ENCODE peak calls at places on chromosomes 4 and X, in five cellular contexts. One of them, this sample, is unnamed.

GRCh38 chr4:36385951-36386561 is 104.6 kb downstream of the DTHD1 start:
- DNase-seq in SK-N-SH: no peak
- DNase-seq in psoas muscle: no peak
- DNase-seq in thoracic aorta: no peak
- DNase-seq in body of pancreas: no peak
- DNase-seq in this sample: no peak

GRCh38 chrX:102345916-102346315 is 93.9 kb downstream of the NXF2B start:
- DNase-seq in thoracic aorta: peak; percentile 10
- DNase-seq in body of pancreas: peak; percentile 83
- DNase-seq in SK-N-SH: peak; percentile 61
- DNase-seq in psoas muscle: peak; percentile 57
- DNase-seq in this sample: peak; percentile 55

GRCh38 chr4:83356899-83357661 is 22.4 kb upstream of the HPSE start:
- DNase-seq in body of pancreas: no peak
- DNase-seq in thoracic aorta: no peak
- DNase-seq in psoas muscle: no peak
- DNase-seq in SK-N-SH: no peak
- DNase-seq in this sample: peak; percentile 97

GRCh38 chr4:1183985-1184773 is 11.8 kb upstream of the SPON2 start:
- DNase-seq in body of pancreas: no peak
- DNase-seq in psoas muscle: no peak
- DNase-seq in SK-N-SH: no peak
- DNase-seq in thoracic aorta: no peak
- DNase-seq in this sample: peak; percentile 54

GRCh38 chrX:43940811-43941210 is 32.4 kb downstream of the NDP start:
- DNase-seq in body of pancreas: no peak
- DNase-seq in psoas muscle: no peak
- DNase-seq in thoracic aorta: no peak
- DNase-seq in SK-N-SH: no peak
- DNase-seq in this sample: peak; percentile 65

GRCh38 chr4:81466841-81467671 is 4.7 kb downstream of the RASGEF1B start:
- DNase-seq in thoracic aorta: no peak
- DNase-seq in SK-N-SH: peak; percentile 36
- DNase-seq in psoas muscle: no peak
- DNase-seq in body of pancreas: peak; percentile 80
- DNase-seq in this sample: peak; percentile 79

GRCh38 chrX:31590581-31591113 is 518.8 kb upstream of the FTHL17 start:
- DNase-seq in SK-N-SH: no peak
- DNase-seq in thoracic aorta: no peak
- DNase-seq in body of pancreas: no peak
- DNase-seq in psoas muscle: no peak
- DNase-seq in this sample: peak; percentile 38

GRCh38 chr4:173181769-173182374 is 13.3 kb downstream of the GALNT7 start:
- DNase-seq in body of pancreas: no peak
- DNase-seq in thoracic aorta: no peak
- DNase-seq in psoas muscle: no peak
- DNase-seq in SK-N-SH: no peak
- DNase-seq in this sample: peak; percentile 68

GRCh38 chr4:37446016-37446415 is 201.5 kb downstream of the NWD2 start:
- DNase-seq in SK-N-SH: no peak
- DNase-seq in psoas muscle: no peak
- DNase-seq in thoracic aorta: no peak
- DNase-seq in body of pancreas: no peak
- DNase-seq in this sample: no peak

GRCh38 chrX:68599256-68600152 is 48.0 kb upstream of the STARD8 start:
- DNase-seq in SK-N-SH: peak; percentile 15
- DNase-seq in thoracic aorta: no peak
- DNase-seq in body of pancreas: peak; percentile 11
- DNase-seq in psoas muscle: no peak
- DNase-seq in this sample: peak; percentile 21

GRCh38 chr4:73608677-73609594 is 11.3 kb downstream of the RASSF6 start:
- DNase-seq in psoas muscle: no peak
- DNase-seq in body of pancreas: peak; percentile 35
- DNase-seq in thoracic aorta: no peak
- DNase-seq in SK-N-SH: no peak
- DNase-seq in this sample: peak; percentile 55

GRCh38 chrX:41452972-41453371 is 5.8 kb downstream of the NYX start:
- DNase-seq in thoracic aorta: no peak
- DNase-seq in SK-N-SH: no peak
- DNase-seq in body of pancreas: no peak
- DNase-seq in psoas muscle: no peak
- DNase-seq in this sample: peak; percentile 70

GRCh38 chrX:30141966-30142365 is 73.4 kb upstream of the MAGEB2 start:
- DNase-seq in body of pancreas: peak; percentile 10
- DNase-seq in SK-N-SH: peak; percentile 37
- DNase-seq in thoracic aorta: no peak
- DNase-seq in psoas muscle: no peak
- DNase-seq in this sample: peak; percentile 28

GRCh38 chr4:16785800-16786527 is 112.5 kb downstream of the LDB2 start:
- DNase-seq in body of pancreas: no peak
- DNase-seq in thoracic aorta: no peak
- DNase-seq in SK-N-SH: no peak
- DNase-seq in psoas muscle: no peak
- DNase-seq in this sample: no peak

GRCh38 chr4:33649015-33649414 is 2595.3 kb downstream of the ARAP2 start:
- DNase-seq in thoracic aorta: no peak
- DNase-seq in SK-N-SH: no peak
- DNase-seq in body of pancreas: no peak
- DNase-seq in psoas muscle: no peak
- DNase-seq in this sample: peak; percentile 57

GRCh38 chr4:85107553-85107952 is 141.1 kb upstream of the WDFY3 start:
- DNase-seq in body of pancreas: no peak
- DNase-seq in SK-N-SH: no peak
- DNase-seq in thoracic aorta: no peak
- DNase-seq in psoas muscle: no peak
- DNase-seq in this sample: no peak

GRCh38 chrX:150143721-150144440 is 205.6 kb upstream of the EOLA2 start:
- DNase-seq in psoas muscle: no peak
- DNase-seq in thoracic aorta: no peak
- DNase-seq in SK-N-SH: no peak
- DNase-seq in body of pancreas: no peak
- DNase-seq in this sample: no peak

GRCh38 chr4:19982556-19982955 is 269.1 kb upstream of the SLIT2 start:
- DNase-seq in thoracic aorta: no peak
- DNase-seq in SK-N-SH: no peak
- DNase-seq in psoas muscle: no peak
- DNase-seq in body of pancreas: no peak
- DNase-seq in this sample: peak; percentile 72

GRCh38 chrX:10190367-10190766 is 33.6 kb downstream of the CLCN4 start:
- DNase-seq in body of pancreas: peak; percentile 55
- DNase-seq in thoracic aorta: no peak
- DNase-seq in psoas muscle: no peak
- DNase-seq in SK-N-SH: peak; percentile 59
- DNase-seq in this sample: peak; percentile 88

GRCh38 chr4:67020079-67020807 is 525.1 kb downstream of the CENPC start:
- DNase-seq in body of pancreas: no peak
- DNase-seq in thoracic aorta: no peak
- DNase-seq in SK-N-SH: no peak
- DNase-seq in psoas muscle: no peak
- DNase-seq in this sample: peak; percentile 52

GRCh38 chrX:105894721-105895120 is 72.4 kb downstream of the NRK start:
- DNase-seq in SK-N-SH: no peak
- DNase-seq in thoracic aorta: no peak
- DNase-seq in body of pancreas: no peak
- DNase-seq in psoas muscle: no peak
- DNase-seq in this sample: no peak

GRCh38 chr4:67934628-67935027 is 28.7 kb downstream of the TMPRSS11A start:
- DNase-seq in SK-N-SH: no peak
- DNase-seq in body of pancreas: no peak
- DNase-seq in psoas muscle: no peak
- DNase-seq in thoracic aorta: no peak
- DNase-seq in this sample: no peak

GRCh38 chrX:154732421-154733071 is 18.3 kb downstream of the GAB3 start:
- DNase-seq in psoas muscle: no peak
- DNase-seq in thoracic aorta: no peak
- DNase-seq in body of pancreas: no peak
- DNase-seq in SK-N-SH: no peak
- DNase-seq in this sample: no peak

GRCh38 chr4:102599887-102600286 is 98.7 kb downstream of the NFKB1 start:
- DNase-seq in body of pancreas: no peak
- DNase-seq in psoas muscle: no peak
- DNase-seq in thoracic aorta: no peak
- DNase-seq in SK-N-SH: no peak
- DNase-seq in this sample: no peak

GRCh38 chr4:102599455-102599854 is 98.3 kb downstream of the NFKB1 start:
- DNase-seq in SK-N-SH: no peak
- DNase-seq in body of pancreas: no peak
- DNase-seq in thoracic aorta: no peak
- DNase-seq in psoas muscle: no peak
- DNase-seq in this sample: no peak

GRCh38 chr4:102598759-102599379 is 97.7 kb downstream of the NFKB1 start:
- DNase-seq in body of pancreas: no peak
- DNase-seq in SK-N-SH: no peak
- DNase-seq in thoracic aorta: no peak
- DNase-seq in psoas muscle: no peak
- DNase-seq in this sample: no peak

GRCh38 chr4:102600689-102601088 is 99.5 kb downstream of the NFKB1 start:
- DNase-seq in SK-N-SH: no peak
- DNase-seq in thoracic aorta: no peak
- DNase-seq in body of pancreas: no peak
- DNase-seq in psoas muscle: no peak
- DNase-seq in this sample: no peak

GRCh38 chr4:102598102-102598758 is 97.1 kb downstream of the NFKB1 start:
- DNase-seq in psoas muscle: no peak
- DNase-seq in SK-N-SH: no peak
- DNase-seq in body of pancreas: no peak
- DNase-seq in thoracic aorta: no peak
- DNase-seq in this sample: peak; percentile 24
- H3K4me3 ChIP-seq in psoas muscle: no peak overlapping the region
- H3K4me3 ChIP-seq in SK-N-SH: no peak overlapping the region
- H3K4me3 ChIP-seq in body of pancreas: no peak overlapping the region
- H3K4me3 ChIP-seq in thoracic aorta: no peak overlapping the region
- H3K4me3 ChIP-seq in this sample: no peak overlapping the region

GRCh38 chr4:94743838-94744237 is 13.9 kb upstream of the BMPR1B start:
- DNase-seq in psoas muscle: no peak
- DNase-seq in SK-N-SH: no peak
- DNase-seq in thoracic aorta: no peak
- DNase-seq in body of pancreas: no peak
- DNase-seq in this sample: no peak

GRCh38 chr4:94744830-94745229 is 12.9 kb upstream of the BMPR1B start:
- DNase-seq in thoracic aorta: no peak
- DNase-seq in SK-N-SH: no peak
- DNase-seq in body of pancreas: no peak
- DNase-seq in psoas muscle: no peak
- DNase-seq in this sample: no peak

GRCh38 chr4:94741304-94741703 is 16.5 kb upstream of the BMPR1B start:
- DNase-seq in thoracic aorta: no peak
- DNase-seq in body of pancreas: no peak
- DNase-seq in psoas muscle: no peak
- DNase-seq in SK-N-SH: no peak
- DNase-seq in this sample: peak; percentile 16

DNA sequence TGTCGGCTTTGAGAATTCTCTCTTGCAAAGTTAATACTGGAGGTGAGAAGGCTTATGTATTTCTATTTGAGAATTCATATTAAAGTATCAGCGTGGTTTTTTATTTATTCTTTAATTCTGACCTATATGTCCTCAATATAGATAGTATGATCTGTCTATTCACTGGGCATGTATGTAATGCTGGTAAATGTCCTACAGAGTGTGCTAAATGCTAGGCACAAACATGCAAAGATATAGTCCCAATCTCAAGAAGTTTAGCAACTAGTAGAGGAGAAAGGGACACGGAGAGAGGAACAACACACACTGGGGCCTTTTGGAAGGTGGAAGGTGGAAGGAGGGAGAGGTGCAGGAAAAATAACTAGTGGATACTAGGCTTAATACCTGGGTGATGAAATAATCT is 11.0 kb upstream of the BMPR1B start:
- DNase-seq in SK-N-SH: no peak
- DNase-seq in thoracic aorta: no peak
- DNase-seq in body of pancreas: no peak
- DNase-seq in psoas muscle: no peak
- DNase-seq in this sample: no peak
- TF ChIP-seq CTCF in SK-N-SH: peak; percentile 10
- TF ChIP-seq CTCF in thoracic aorta: no peak
- TF ChIP-seq CTCF in body of pancreas: no peak
- TF ChIP-seq CTCF in psoas muscle: peak; percentile 18
- TF ChIP-seq CTCF in this sample: peak; percentile 9

GRCh38 chr4:188282620-188283232 is 143.5 kb downstream of the TRIML1 start:
- DNase-seq in psoas muscle: no peak
- DNase-seq in body of pancreas: peak; percentile 15
- DNase-seq in thoracic aorta: no peak
- DNase-seq in SK-N-SH: no peak
- DNase-seq in this sample: no peak
- H3K4me3 ChIP-seq in psoas muscle: no peak overlapping the region
- H3K4me3 ChIP-seq in body of pancreas: no peak overlapping the region
- H3K4me3 ChIP-seq in thoracic aorta: peak overlapping the region; percentile 43
- H3K4me3 ChIP-seq in SK-N-SH: no peak overlapping the region
- H3K4me3 ChIP-seq in this sample: no peak overlapping the region

GRCh38 chrX:134733595-134733994 is 75.3 kb upstream of the PLAC1 start:
- DNase-seq in SK-N-SH: no peak
- DNase-seq in body of pancreas: no peak
- DNase-seq in psoas muscle: no peak
- DNase-seq in thoracic aorta: no peak
- DNase-seq in this sample: no peak
- TF ChIP-seq CTCF in SK-N-SH: no peak
- TF ChIP-seq CTCF in body of pancreas: no peak
- TF ChIP-seq CTCF in psoas muscle: no peak
- TF ChIP-seq CTCF in thoracic aorta: no peak
- TF ChIP-seq CTCF in this sample: no peak

GRCh38 chr4:147037089-147037488 is 91.4 kb upstream of the TTC29 start:
- DNase-seq in psoas muscle: no peak
- DNase-seq in SK-N-SH: no peak
- DNase-seq in thoracic aorta: no peak
- DNase-seq in body of pancreas: no peak
- DNase-seq in this sample: no peak

GRCh38 chr4:147041376-147041775 is 95.7 kb upstream of the TTC29 start:
- DNase-seq in SK-N-SH: peak; percentile 24
- DNase-seq in psoas muscle: no peak
- DNase-seq in thoracic aorta: no peak
- DNase-seq in body of pancreas: no peak
- DNase-seq in this sample: no peak

GRCh38 chr4:147040874-147041273 is 95.2 kb upstream of the TTC29 start:
- DNase-seq in thoracic aorta: no peak
- DNase-seq in psoas muscle: no peak
- DNase-seq in body of pancreas: no peak
- DNase-seq in SK-N-SH: no peak
- DNase-seq in this sample: no peak

GRCh38 chr4:147042046-147042445 is 96.4 kb upstream of the TTC29 start:
- DNase-seq in body of pancreas: no peak
- DNase-seq in SK-N-SH: no peak
- DNase-seq in psoas muscle: no peak
- DNase-seq in thoracic aorta: no peak
- DNase-seq in this sample: no peak

DNA sequence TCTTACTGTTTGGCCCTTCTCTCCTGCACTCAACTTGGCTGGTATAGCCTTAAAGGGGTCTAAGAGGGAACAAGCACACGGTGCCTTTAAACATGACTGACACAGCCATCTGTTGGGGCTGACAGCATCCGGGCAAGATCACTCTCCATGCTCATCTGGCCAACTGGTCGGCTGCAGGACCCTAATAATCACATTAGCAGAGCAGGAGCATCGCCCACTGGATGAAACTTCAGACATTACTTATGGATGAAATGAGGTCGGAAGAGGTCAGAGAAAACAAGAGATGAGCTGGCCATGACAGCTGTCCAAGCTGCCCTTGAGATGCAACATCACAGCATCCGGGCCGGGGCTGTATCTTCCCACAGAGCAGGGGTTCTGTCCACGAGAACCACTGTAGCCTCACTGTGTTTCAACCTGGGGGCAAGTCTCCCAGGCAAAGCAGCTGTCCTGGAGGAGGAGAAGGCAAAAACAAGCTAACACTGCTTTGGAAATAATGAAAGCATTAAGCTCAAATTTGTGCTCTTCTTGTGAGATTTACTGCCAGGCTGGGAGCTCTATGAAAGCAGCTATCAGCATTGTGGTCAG is 94.4 kb upstream of the TTC29 start:
- DNase-seq in body of pancreas: no peak
- DNase-seq in thoracic aorta: no peak
- DNase-seq in SK-N-SH: peak; percentile 44
- DNase-seq in psoas muscle: no peak
- DNase-seq in this sample: no peak
- H3K4me3 ChIP-seq in body of pancreas: no peak overlapping the region
- H3K4me3 ChIP-seq in thoracic aorta: no peak overlapping the region
- H3K4me3 ChIP-seq in SK-N-SH: no peak overlapping the region
- H3K4me3 ChIP-seq in psoas muscle: no peak overlapping the region
- H3K4me3 ChIP-seq in this sample: no peak overlapping the region